ENCODE peak calls at places on chromosomes 16 and 17, in eight cellular contexts. P is uterus; V is GM23338; B is CD8-positive, alpha-beta memory T cell; K is CD4-positive, alpha-beta memory T cell; N is dorsolateral prefrontal cortex; D is choroid plexus epithelial cell; H is iPS DF 6.9. C is an unnamed sample.

GRCh38 chr16:65244811-65245210 is 122.9 kb upstream of the CDH11 start:
- DNase-seq in D (no peak), H (no peak), B (no peak), N (no peak), P (no peak), V (no peak), K (no peak), C (peak; percentile 28)

GRCh38 chr16:4283939-4284338 is 11.1 kb upstream of the TFAP4 start:
- DNase-seq in N (no peak), K (no peak), V (no peak), D (peak; percentile 48), P (no peak), H (no peak), B (no peak), C (no peak)

GRCh38 chr17:2792541-2793169 is 3.6 kb upstream of the RAP1GAP2 start:
- DNase-seq in P (no peak), V (no peak), D (no peak), H (no peak), N (no peak), B (peak; percentile 89), K (peak; percentile 78), C (no peak)

GRCh38 chr17:51607512-51607911 is 347.2 kb downstream of the UTP18 start:
- DNase-seq in H (no peak), V (no peak), N (no peak), D (no peak), P (no peak), K (no peak), B (no peak), C (no peak)

GRCh38 chr17:74539281-74539820 is 6.6 kb downstream of the CD300C start:
- DNase-seq in N (no peak), P (no peak), V (no peak), D (no peak), B (no peak), K (no peak), H (no peak), C (no peak)

GRCh38 chr17:412211-413015 is 59.8 kb upstream of the RPH3AL start:
- DNase-seq in D (peak; percentile 77), P (peak; percentile 62), N (peak; percentile 40), B (peak; percentile 61), H (no peak), K (peak; percentile 75), V (peak; percentile 84), C (no peak)

GRCh38 chr17:29165261-29165660 is 14.9 kb downstream of the MYO18A start:
- DNase-seq in V (no peak), H (no peak), P (no peak), N (no peak), K (no peak), B (no peak), D (no peak), C (no peak)

GRCh38 chr17:47717261-47717697 is 15.8 kb upstream of the TBX21 start:
- DNase-seq in V (peak; percentile 37), P (no peak), D (no peak), H (no peak), K (no peak), N (no peak), B (no peak), C (no peak)

GRCh38 chr16:51180719-51181494 is 29.8 kb upstream of the SALL1 start:
- DNase-seq in K (no peak), N (no peak), B (no peak), D (no peak), P (no peak), V (no peak), H (no peak), C (no peak)

DNA sequence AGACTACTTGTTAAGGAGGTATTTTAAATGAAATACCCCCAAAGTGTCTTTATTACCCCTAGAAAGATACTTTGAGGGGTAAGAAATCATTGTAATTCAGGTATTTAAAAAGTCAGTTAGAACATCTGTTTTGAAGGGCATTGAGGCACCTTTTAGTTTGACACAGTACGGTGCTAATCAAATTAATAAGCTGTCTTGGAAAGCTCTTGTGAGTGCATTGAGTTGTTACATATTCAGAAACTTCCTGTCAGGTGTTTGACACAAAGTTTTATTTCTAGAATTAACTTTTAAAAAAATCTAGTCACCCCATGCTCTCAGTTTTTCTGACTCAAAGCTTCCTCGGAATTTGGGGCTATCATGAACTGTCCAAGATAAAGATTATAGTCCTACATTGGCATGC is 4.6 kb downstream of the RBBP6 start:
- DNase-seq in P (no peak), V (no peak), N (no peak), H (no peak), K (no peak), B (no peak), D (no peak), C (no peak)
- H3K4me3 ChIP-seq in P (no peak overlapping the region), V (no peak overlapping the region), N (peak overlapping the region; percentile 18), H (no peak overlapping the region), K (no peak overlapping the region), B (no peak overlapping the region), D (no peak overlapping the region), C (no peak overlapping the region)

GRCh38 chr17:77815127-77815905 is 143.2 kb upstream of the TNRC6C start:
- DNase-seq in H (no peak), K (no peak), D (no peak), B (no peak), N (no peak), P (no peak), V (peak; percentile 55), C (no peak)
- H3K4me3 ChIP-seq in H (no peak overlapping the region), K (no peak overlapping the region), D (no peak overlapping the region), B (no peak overlapping the region), N (no peak overlapping the region), P (no peak overlapping the region), V (no peak overlapping the region), C (no peak overlapping the region)

GRCh38 chr17:72117470-72117747 is 3.4 kb upstream of the SOX9 start:
- DNase-seq in N (no peak), B (no peak), P (no peak), K (no peak), D (no peak), H (no peak), V (no peak), C (no peak)

GRCh38 chr17:72118588-72119279 is 2.1 kb upstream of the SOX9 start:
- DNase-seq in K (no peak), P (no peak), N (peak; percentile 78), V (peak; percentile 78), D (peak; percentile 88), H (no peak), B (no peak), C (peak; percentile 70)

GRCh38 chr17:72116692-72117469 is 3.9 kb upstream of the SOX9 start:
- DNase-seq in D (peak; percentile 48), K (no peak), V (peak; percentile 28), H (no peak), P (no peak), B (no peak), N (no peak), C (no peak)

GRCh38 chr17:72119280-72119962 is 1.4 kb upstream of the SOX9 start:
- DNase-seq in H (no peak), B (no peak), N (no peak), D (no peak), V (peak; percentile 55), P (no peak), K (no peak), C (no peak)

DNA sequence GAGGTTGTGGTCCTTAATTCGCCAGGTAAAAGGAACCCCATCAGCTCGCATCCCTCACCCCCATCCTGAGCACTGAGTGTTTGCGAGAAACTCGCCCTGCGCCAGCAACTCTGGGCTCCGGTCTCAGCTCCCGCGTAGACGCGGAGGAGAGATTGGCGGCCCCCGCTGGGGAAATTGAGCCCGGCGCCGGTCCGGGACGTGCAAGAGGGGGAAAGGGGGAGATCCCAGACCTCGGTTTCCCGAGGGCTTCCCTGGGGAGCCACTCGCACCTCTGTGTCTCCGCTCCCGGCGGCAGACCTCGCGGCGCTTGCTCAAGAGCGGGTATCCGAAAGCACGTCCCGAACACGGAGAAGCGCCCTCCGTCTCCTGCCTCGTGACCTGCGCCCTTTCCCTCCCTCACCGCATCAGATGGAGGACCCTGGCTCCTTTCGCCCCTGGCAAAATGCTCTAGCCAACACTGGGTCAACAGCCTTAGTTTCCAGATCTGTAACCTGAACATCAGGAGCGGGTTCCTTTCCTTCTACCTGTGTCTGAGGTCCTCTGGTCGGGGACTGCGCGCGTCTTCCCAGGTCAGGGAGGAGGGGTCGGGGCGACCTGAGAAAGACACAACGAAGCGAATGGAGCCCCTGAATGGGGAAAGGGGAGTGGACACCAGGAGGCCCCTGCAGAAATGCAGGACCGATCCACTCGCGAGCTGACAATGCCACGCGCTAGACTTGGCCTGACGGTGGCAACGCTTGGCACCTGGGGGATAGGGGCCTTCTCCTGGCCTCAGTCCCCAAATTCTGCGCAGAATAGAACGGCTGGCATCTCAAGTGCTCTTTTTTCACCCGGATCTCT is 2.9 kb upstream of the SOX9 start:
- DNase-seq in K (no peak), P (no peak), B (no peak), V (peak; percentile 55), H (no peak), D (no peak), N (no peak), C (no peak)
- H3K4me3 ChIP-seq in K (no peak overlapping the region), P (no peak overlapping the region), B (no peak overlapping the region), V (peak overlapping the region; percentile 83), H (peak overlapping the region; percentile 26), D (peak overlapping the region; percentile 39), N (peak overlapping the region; percentile 45), C (peak overlapping the region; percentile 54)

GRCh38 chr16:67653131-67654068 is 6.7 kb downstream of the ACD start:
- DNase-seq in K (no peak), V (no peak), D (no peak), P (no peak), B (no peak), H (no peak), N (peak; percentile 62), C (no peak)
- H3K4me3 ChIP-seq in K (no peak overlapping the region), V (peak overlapping the region; percentile 69), D (peak overlapping the region; percentile 49), P (no peak overlapping the region), B (no peak overlapping the region), H (peak overlapping the region; percentile 55), N (peak overlapping the region; percentile 54), C (peak overlapping the region; percentile 38)

DNA sequence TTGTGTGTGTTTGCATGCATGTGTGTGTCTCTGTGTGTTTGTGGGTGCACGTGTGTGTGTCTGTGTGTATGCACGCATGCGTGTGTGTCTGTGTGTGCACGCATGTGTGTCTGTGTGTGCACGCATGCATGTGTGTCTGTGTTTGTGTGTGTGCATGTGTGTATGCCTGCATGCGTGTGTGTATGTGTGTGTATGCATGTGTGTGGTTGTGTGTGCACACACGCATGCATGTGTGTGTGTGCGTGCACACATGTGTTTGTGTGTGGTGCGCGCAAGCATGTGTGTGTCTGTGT is 239.9 kb upstream of the TNRC6C start:
- DNase-seq in B (no peak), K (no peak), D (no peak), P (no peak), V (no peak), H (no peak), N (no peak), C (no peak)
- H3K4me3 ChIP-seq in B (no peak overlapping the region), K (no peak overlapping the region), D (no peak overlapping the region), P (no peak overlapping the region), V (no peak overlapping the region), H (no peak overlapping the region), N (no peak overlapping the region), C (no peak overlapping the region)

DNA sequence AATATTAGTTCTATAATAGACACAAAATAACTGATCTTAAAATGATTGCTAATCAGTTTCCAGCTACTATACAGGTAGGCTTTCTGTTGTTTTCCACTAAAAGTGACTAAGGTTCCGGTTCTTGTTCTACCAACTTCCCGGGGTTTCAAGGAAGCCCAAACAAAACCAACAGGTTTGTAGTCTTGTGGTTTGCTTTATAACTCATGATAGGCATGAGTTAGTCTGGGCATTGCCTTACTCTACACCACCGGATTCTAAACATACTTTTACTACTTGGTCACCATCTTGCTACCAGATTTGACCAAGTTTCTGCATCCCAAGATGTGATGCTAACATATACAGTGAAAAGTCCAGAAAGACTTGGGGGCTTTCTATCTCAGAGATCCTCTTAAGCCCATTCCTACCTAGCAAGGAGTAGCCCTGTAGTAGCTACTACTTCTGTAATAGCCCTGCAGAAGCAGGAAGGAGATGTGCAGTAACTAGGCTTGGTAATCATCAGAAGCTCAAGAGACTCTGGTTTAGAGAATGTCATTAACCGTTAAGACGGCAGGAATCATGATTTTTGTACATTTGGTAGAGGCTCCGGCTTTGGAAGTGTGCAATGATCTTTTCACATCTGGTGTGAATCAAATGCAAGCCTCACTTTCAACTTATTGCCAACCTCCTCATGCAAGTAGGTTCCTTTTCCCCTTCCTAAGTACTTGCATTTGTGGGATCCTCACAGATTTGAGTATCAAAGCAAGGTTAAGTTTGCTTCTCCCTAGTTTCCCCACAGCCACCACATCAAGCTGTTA is 1.6 kb downstream of the FAM117A start:
- DNase-seq in N (no peak), B (no peak), P (no peak), H (no peak), K (peak; percentile 12), D (no peak), V (no peak), C (no peak)
- H3K4me3 ChIP-seq in N (no peak overlapping the region), B (peak overlapping the region; percentile 82), P (peak overlapping the region; percentile 67), H (peak overlapping the region; percentile 94), K (peak overlapping the region; percentile 38), D (no peak overlapping the region), V (peak overlapping the region; percentile 78), C (peak overlapping the region; percentile 82)